ENCODE peak calls at places on chromosome 17, in seven cellular contexts. F, Y, S, N, U, B and W are unnamed samples. For H3K4me1, the result is how much of the 10 kb centered on the place peaks cover.

GRCh38 chr17:28372203-28372944 is 880 bp downstream of the SARM1 start:
- DNase-seq in F (no peak), Y (peak), S (no peak), N (peak), U (peak), B (peak), W (no peak)

GRCh38 chr17:60141111-60142018 is 8.4 kb upstream of the CA4 start:
- DNase-seq in F (no peak), Y (no peak), S (no peak), N (no peak), U (peak), B (peak), W (no peak)

GRCh38 chr17:45332989-45333701 is 16.3 kb upstream of the MAP3K14 start:
- DNase-seq in F (no peak), Y (no peak), S (no peak), N (no peak), U (peak), B (no peak), W (peak)

GRCh38 chr17:18227635-18228034 is 2.2 kb downstream of the LLGL1 start:
- DNase-seq in F (no peak), Y (no peak), S (no peak), N (no peak), U (no peak), B (no peak), W (no peak)

GRCh38 chr17:48100591-48101011 is 677 bp downstream of the CBX1 start:
- DNase-seq in F (peak), Y (no peak), S (peak), N (peak), U (peak), B (peak), W (no peak)

GRCh38 chr17:68972119-68972704 is 17.0 kb upstream of the ABCA8 start:
- DNase-seq in F (no peak), Y (no peak), S (no peak), N (no peak), U (peak), B (peak), W (no peak)

GRCh38 chr17:46121841-46122485 is 71.3 kb downstream of the KANSL1 start:
- DNase-seq in F (no peak), Y (no peak), S (no peak), N (no peak), U (no peak), B (no peak), W (no peak)

GRCh38 chr17:49574283-49574892 is 1.3 kb upstream of the NXPH3 start:
- DNase-seq in F (peak), Y (no peak), S (no peak), N (no peak), U (no peak), B (no peak), W (no peak)

GRCh38 chr17:59496178-59496577 is 69.2 kb upstream of the DHX40 start:
- DNase-seq in F (peak), Y (no peak), S (no peak), N (no peak), U (no peak), B (no peak), W (peak)

GRCh38 chr17:40303009-40303657 is 5.8 kb upstream of the RARA start:
- DNase-seq in F (peak), Y (peak), S (no peak), N (no peak), U (peak), B (peak), W (no peak)

GRCh38 chr17:50198026-50198669 is 3.3 kb downstream of the COL1A1 start:
- DNase-seq in F (peak), Y (peak), S (peak), N (peak), U (peak), B (peak), W (peak)

GRCh38 chr17:56902350-56902749 is 11.5 kb downstream of the TRIM25 start:
- DNase-seq in F (peak), Y (no peak), S (no peak), N (no peak), U (peak), B (no peak), W (no peak)

GRCh38 chr17:27893834-27894503 is 804 bp upstream of the LYRM9 start:
- DNase-seq in F (no peak), Y (no peak), S (no peak), N (no peak), U (no peak), B (no peak), W (no peak)

GRCh38 chr17:80349437-80350160 is 65.4 kb upstream of the ENDOV start:
- DNase-seq in F (no peak), Y (no peak), S (no peak), N (no peak), U (no peak), B (no peak), W (no peak)

GRCh38 chr17:61409301-61410099 is 9.9 kb downstream of the TBX2 start:
- DNase-seq in F (peak), Y (no peak), S (peak), N (peak), U (peak), B (peak), W (no peak)

GRCh38 chr17:27522028-27522639 is 65.9 kb downstream of the KSR1 start:
- DNase-seq in F (no peak), Y (no peak), S (no peak), N (no peak), U (no peak), B (no peak), W (no peak)

GRCh38 chr17:76356803-76357456 is 3.2 kb upstream of the PRPSAP1 start:
- DNase-seq in F (no peak), Y (no peak), S (no peak), N (no peak), U (no peak), B (no peak), W (no peak)

GRCh38 chr17:10661377-10661906 is 4.3 kb upstream of the MYH3 start:
- DNase-seq in F (no peak), Y (no peak), S (no peak), N (no peak), U (no peak), B (peak), W (no peak)

GRCh38 chr17:10653987-10654386 is 3.1 kb downstream of the MYH3 start:
- DNase-seq in F (no peak), Y (no peak), S (no peak), N (no peak), U (no peak), B (no peak), W (no peak)

GRCh38 chr17:10657866-10658265 is 757 bp upstream of the MYH3 start:
- DNase-seq in F (no peak), Y (no peak), S (no peak), N (no peak), U (no peak), B (no peak), W (no peak)

GRCh38 chr17:10652984-10653680 is 4.0 kb downstream of the MYH3 start:
- DNase-seq in F (no peak), Y (peak), S (no peak), N (peak), U (peak), B (no peak), W (no peak)

GRCh38 chr17:10657123-10657522 is at the start of gene MYH3:
- DNase-seq in F (no peak), Y (no peak), S (no peak), N (no peak), U (no peak), B (no peak), W (no peak)
- H3K4me1 ChIP-seq in F (under half), Y (under half), S (under half), N (under half), U (under half), B (under half), W (under half)

GRCh38 chr17:8868092-8868491 is 618 bp upstream of the PIK3R6 start:
- DNase-seq in F (no peak), Y (no peak), S (no peak), N (no peak), U (no peak), B (no peak), W (no peak)

GRCh38 chr17:8862213-8863056 is 5.0 kb downstream of the PIK3R6 start:
- DNase-seq in F (no peak), Y (no peak), S (no peak), N (no peak), U (no peak), B (no peak), W (no peak)

GRCh38 chr17:8867361-8867981 is at the start of gene PIK3R6:
- DNase-seq in F (no peak), Y (no peak), S (no peak), N (peak), U (no peak), B (no peak), W (no peak)

GRCh38 chr17:8865811-8866210 is 1.7 kb downstream of the PIK3R6 start:
- DNase-seq in F (no peak), Y (no peak), S (no peak), N (no peak), U (no peak), B (no peak), W (no peak)

DNA sequence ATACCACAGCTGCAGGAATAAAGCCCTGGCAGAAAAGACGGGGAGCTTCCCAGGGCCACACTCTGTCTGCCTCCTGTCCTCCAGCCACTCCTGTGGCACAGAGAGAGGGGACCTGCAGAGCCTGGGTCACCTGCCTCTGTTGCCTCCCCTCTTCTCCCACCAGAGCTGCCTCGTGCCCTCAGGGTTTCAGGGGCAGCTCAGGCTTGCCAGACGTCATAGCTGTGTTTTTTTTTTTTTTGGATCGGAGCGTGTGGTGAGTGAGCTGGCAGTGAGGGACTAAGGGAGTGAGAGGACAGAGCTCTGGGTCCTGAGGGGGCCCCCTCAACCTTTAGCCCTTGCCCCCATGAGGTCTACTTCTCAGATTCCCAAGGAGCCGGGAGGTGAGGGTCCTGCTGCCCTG is 2.1 kb downstream of the PIK3R6 start:
- DNase-seq in F (no peak), Y (no peak), S (no peak), N (no peak), U (no peak), B (no peak), W (no peak)
- H3K4me3 ChIP-seq in F (no peak), Y (no peak), S (peak), N (no peak), U (no peak), B (no peak), W (no peak)

DNA sequence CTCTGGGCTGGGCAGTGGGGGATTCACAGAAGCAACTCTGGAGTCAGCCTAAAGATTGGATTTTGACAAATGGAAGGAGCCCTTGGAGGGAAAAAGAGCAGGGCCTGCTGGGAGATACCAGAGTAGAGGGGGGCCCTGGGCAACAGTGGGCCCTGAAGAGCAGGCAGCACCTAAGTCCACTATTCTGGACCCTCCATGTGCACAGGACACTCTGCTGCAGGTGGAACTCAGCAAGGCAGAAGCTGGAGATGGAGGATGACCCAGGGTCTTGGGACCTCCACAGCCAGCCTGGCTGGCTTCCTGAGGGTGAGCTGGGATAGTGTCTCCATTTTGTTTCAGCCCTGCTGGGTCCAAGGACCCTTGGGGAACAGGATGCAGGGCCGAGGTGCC is 63.0 kb upstream of the TEX2 start:
- DNase-seq in F (no peak), Y (no peak), S (peak), N (no peak), U (no peak), B (no peak), W (no peak)
- H3K27ac ChIP-seq in F (no peak), Y (no peak), S (peak), N (peak), U (no peak), B (no peak), W (peak)

GRCh38 chr17:81424151-81424550 is 28.9 kb downstream of the BAHCC1 start:
- DNase-seq in F (no peak), Y (no peak), S (no peak), N (peak), U (no peak), B (no peak), W (no peak)
- H3K4me1 ChIP-seq in F (half or more), Y (under half), S (half or more), N (half or more), U (under half), B (under half), W (half or more)

GRCh38 chr17:15482476-15482875 is 15.1 kb upstream of the CDRT4 start:
- DNase-seq in F (no peak), Y (no peak), S (no peak), N (no peak), U (no peak), B (no peak), W (no peak)
- H3K4me3 ChIP-seq in F (no peak), Y (no peak), S (no peak), N (no peak), U (no peak), B (no peak), W (no peak)